ENCODE peak calls at places on chromosomes 16 and 17, in six cellular contexts. F is T-helper 1 cell; A is ELF-1; M is tibial artery; Z is NB4; T is stimulated activated CD8-positive, alpha-beta memory T cell treated with anti-CD3 and anti-CD28 coated beads, Interleukin-2, amount 100 ng/mL, for 48 hours. W is an unnamed sample.
A peak's percentile ranks its signal among the peaks of the same experiment; 100 is the strongest.

GRCh38 chr17:50589112-50589712 is 28.7 kb downstream of the CACNA1G start:
- DNase-seq in F (no peak), A (no peak), M (no peak), Z (no peak), T (no peak), W (no peak)

GRCh38 chr16:66427036-66427446 is at the start of gene BEAN1:
- DNase-seq in F (no peak), A (no peak), M (no peak), Z (no peak), T (no peak), W (no peak)

GRCh38 chr17:35865412-35866355 is 3.0 kb downstream of the HEATR9 start:
- DNase-seq in F (no peak), A (no peak), M (no peak), Z (peak; percentile 74), T (no peak), W (no peak)

GRCh38 chr17:3966720-3967363 is 2.6 kb upstream of the ATP2A3 start:
- DNase-seq in F (no peak), A (no peak), M (no peak), Z (peak; percentile 20), T (no peak), W (no peak)

GRCh38 chr17:29111816-29112499 is 68.2 kb downstream of the MYO18A start:
- DNase-seq in F (peak; percentile 47), A (peak; percentile 81), M (peak; percentile 76), Z (peak; percentile 87), T (peak; percentile 62), W (peak; percentile 75)

GRCh38 chr17:44733753-44734152 is 25.0 kb upstream of the ADAM11 start:
- DNase-seq in F (no peak), A (peak; percentile 44), M (no peak), Z (peak; percentile 32), T (no peak), W (no peak)

GRCh38 chr17:45224671-45225050 is 3.0 kb downstream of the FMNL1 start:
- DNase-seq in F (no peak), A (no peak), M (no peak), Z (no peak), T (no peak), W (no peak)

GRCh38 chr16:58647107-58647506 is 17.5 kb upstream of the CNOT1 start:
- DNase-seq in F (no peak), A (no peak), M (no peak), Z (no peak), T (no peak), W (no peak)

GRCh38 chr16:11456741-11457140 is 111.5 kb downstream of the RMI2 start:
- DNase-seq in F (no peak), A (no peak), M (no peak), Z (no peak), T (no peak), W (no peak)

GRCh38 chr16:22813946-22814325 is at the start of gene HS3ST2:
- DNase-seq in F (no peak), A (peak; percentile 78), M (peak; percentile 76), Z (no peak), T (no peak), W (peak; percentile 50)

GRCh38 chr17:47253541-47254402 is at the start of gene ITGB3:
- DNase-seq in F (peak; percentile 38), A (peak; percentile 77), M (peak; percentile 89), Z (peak; percentile 81), T (peak; percentile 54), W (peak; percentile 80)

GRCh38 chr17:6455321-6455705 is 11.1 kb downstream of the PIMREG start:
- DNase-seq in F (no peak), A (peak; percentile 48), M (no peak), Z (no peak), T (no peak), W (peak; percentile 51)

GRCh38 chr17:52035336-52035915 is 123.1 kb downstream of the CA10 start:
- DNase-seq in F (no peak), A (no peak), M (no peak), Z (no peak), T (no peak), W (no peak)

GRCh38 chr17:66317629-66318028 is 15.2 kb downstream of the PRKCA start:
- DNase-seq in F (no peak), A (no peak), M (no peak), Z (no peak), T (no peak), W (no peak)

GRCh38 chr17:76811834-76812233 is 56.4 kb upstream of the MGAT5B start:
- DNase-seq in F (no peak), A (no peak), M (no peak), Z (no peak), T (no peak), W (no peak)

GRCh38 chr16:57813466-57813865 is 11.2 kb upstream of the KIFC3 start:
- DNase-seq in F (no peak), A (no peak), M (no peak), Z (no peak), T (no peak), W (no peak)

GRCh38 chr16:23755484-23755809 is 621 bp downstream of the CHP2 start:
- DNase-seq in F (no peak), A (no peak), M (no peak), Z (no peak), T (no peak), W (no peak)

GRCh38 chr17:76273923-76274558 is 8.9 kb downstream of the UBALD2 start:
- DNase-seq in F (peak; percentile 9), A (no peak), M (no peak), Z (no peak), T (no peak), W (no peak)

GRCh38 chr16:89222931-89223330 is 5.4 kb downstream of the ZNF778 start:
- DNase-seq in F (no peak), A (no peak), M (no peak), Z (no peak), T (no peak), W (no peak)

GRCh38 chr17:10063730-10064221 is 134.6 kb downstream of the GAS7 start:
- DNase-seq in F (no peak), A (no peak), M (peak; percentile 79), Z (peak; percentile 99), T (no peak), W (peak; percentile 70)

GRCh38 chr16:89374393-89374948 is 115.9 kb downstream of the ANKRD11 start:
- DNase-seq in F (no peak), A (peak; percentile 70), M (no peak), Z (no peak), T (no peak), W (no peak)

GRCh38 chr17:279356-279755 is 73.3 kb downstream of the RPH3AL start:
- DNase-seq in F (no peak), A (no peak), M (peak; percentile 21), Z (peak; percentile 52), T (no peak), W (no peak)

GRCh38 chr17:63529711-63530556 is 6.8 kb downstream of the KCNH6 start:
- DNase-seq in F (no peak), A (no peak), M (no peak), Z (no peak), T (no peak), W (no peak)

GRCh38 chr16:6861136-6861535 is 471.5 kb upstream of the RBFOX1 start:
- DNase-seq in F (no peak), A (peak; percentile 50), M (no peak), Z (no peak), T (no peak), W (no peak)

GRCh38 chr17:237406-237955 is 56.0 kb upstream of the DOC2B start:
- DNase-seq in F (no peak), A (peak; percentile 62), M (no peak), Z (no peak), T (no peak), W (peak; percentile 20)

W was measured in lower lobe of right lung.